ENCODE peak calls at places on chromosome 12, in ten cellular contexts. One of them, this sample, is unnamed.

GRCh38 chr12:95859344-95859816 is 628 bp downstream of the SNRPF start:
- DNase-seq in RWPE1: peak
- DNase-seq in mesothelial cell of epicardium: no peak
- DNase-seq in progenitor cell of endocrine pancreas: no peak
- DNase-seq in activated CD4-positive, alpha-beta T cell treated with anti-CD3 and anti-CD28 coated beads, Interleukin-2, amount 10 ng/mL, durations not matched to agents 7 days and 5 days: peak
- DNase-seq in HTR-8/SVneo: no peak
- DNase-seq in GM04504: no peak
- DNase-seq in astrocyte of the cerebellum: no peak
- DNase-seq in NCI-H526 treated with DMSO at 0.1 percent for 48 hours: peak
- DNase-seq in T-helper 2 cell: no peak
- DNase-seq in this sample: no peak

GRCh38 chr12:76083761-76084276 is 666 bp downstream of the NAP1L1 start:
- DNase-seq in progenitor cell of endocrine pancreas: peak
- DNase-seq in T-helper 2 cell: peak
- DNase-seq in mesothelial cell of epicardium: peak
- DNase-seq in NCI-H526 treated with DMSO at 0.1 percent for 48 hours: peak
- DNase-seq in RWPE1: peak
- DNase-seq in GM04504: no peak
- DNase-seq in HTR-8/SVneo: peak
- DNase-seq in astrocyte of the cerebellum: peak
- DNase-seq in activated CD4-positive, alpha-beta T cell treated with anti-CD3 and anti-CD28 coated beads, Interleukin-2, amount 10 ng/mL, durations not matched to agents 7 days and 5 days: peak
- DNase-seq in this sample: peak

GRCh38 chr12:89745286-89745685 is 36.6 kb upstream of the ATP2B1 start:
- DNase-seq in RWPE1: no peak
- DNase-seq in GM04504: no peak
- DNase-seq in HTR-8/SVneo: no peak
- DNase-seq in progenitor cell of endocrine pancreas: no peak
- DNase-seq in mesothelial cell of epicardium: no peak
- DNase-seq in activated CD4-positive, alpha-beta T cell treated with anti-CD3 and anti-CD28 coated beads, Interleukin-2, amount 10 ng/mL, durations not matched to agents 7 days and 5 days: no peak
- DNase-seq in NCI-H526 treated with DMSO at 0.1 percent for 48 hours: no peak
- DNase-seq in astrocyte of the cerebellum: no peak
- DNase-seq in T-helper 2 cell: no peak
- DNase-seq in this sample: no peak

GRCh38 chr12:53214687-53215455 is 7.8 kb upstream of the ITGB7 start:
- DNase-seq in RWPE1: no peak
- DNase-seq in T-helper 2 cell: no peak
- DNase-seq in progenitor cell of endocrine pancreas: no peak
- DNase-seq in GM04504: no peak
- DNase-seq in activated CD4-positive, alpha-beta T cell treated with anti-CD3 and anti-CD28 coated beads, Interleukin-2, amount 10 ng/mL, durations not matched to agents 7 days and 5 days: no peak
- DNase-seq in HTR-8/SVneo: no peak
- DNase-seq in NCI-H526 treated with DMSO at 0.1 percent for 48 hours: no peak
- DNase-seq in astrocyte of the cerebellum: no peak
- DNase-seq in mesothelial cell of epicardium: no peak
- DNase-seq in this sample: no peak

GRCh38 chr12:91355150-91356006 is 172.8 kb upstream of the DCN start:
- DNase-seq in NCI-H526 treated with DMSO at 0.1 percent for 48 hours: peak
- DNase-seq in RWPE1: peak
- DNase-seq in activated CD4-positive, alpha-beta T cell treated with anti-CD3 and anti-CD28 coated beads, Interleukin-2, amount 10 ng/mL, durations not matched to agents 7 days and 5 days: peak
- DNase-seq in T-helper 2 cell: peak
- DNase-seq in mesothelial cell of epicardium: peak
- DNase-seq in progenitor cell of endocrine pancreas: peak
- DNase-seq in HTR-8/SVneo: peak
- DNase-seq in GM04504: peak
- DNase-seq in astrocyte of the cerebellum: peak
- DNase-seq in this sample: peak

GRCh38 chr12:1474567-1475153 is 119.7 kb downstream of the FBXL14 start:
- DNase-seq in HTR-8/SVneo: peak
- DNase-seq in T-helper 2 cell: no peak
- DNase-seq in RWPE1: peak
- DNase-seq in mesothelial cell of epicardium: peak
- DNase-seq in astrocyte of the cerebellum: peak
- DNase-seq in activated CD4-positive, alpha-beta T cell treated with anti-CD3 and anti-CD28 coated beads, Interleukin-2, amount 10 ng/mL, durations not matched to agents 7 days and 5 days: no peak
- DNase-seq in GM04504: peak
- DNase-seq in progenitor cell of endocrine pancreas: no peak
- DNase-seq in NCI-H526 treated with DMSO at 0.1 percent for 48 hours: no peak
- DNase-seq in this sample: no peak

GRCh38 chr12:130647814-130648213 is 68.3 kb downstream of the RIMBP2 start:
- DNase-seq in mesothelial cell of epicardium: no peak
- DNase-seq in HTR-8/SVneo: no peak
- DNase-seq in NCI-H526 treated with DMSO at 0.1 percent for 48 hours: no peak
- DNase-seq in GM04504: no peak
- DNase-seq in activated CD4-positive, alpha-beta T cell treated with anti-CD3 and anti-CD28 coated beads, Interleukin-2, amount 10 ng/mL, durations not matched to agents 7 days and 5 days: no peak
- DNase-seq in T-helper 2 cell: no peak
- DNase-seq in progenitor cell of endocrine pancreas: no peak
- DNase-seq in astrocyte of the cerebellum: no peak
- DNase-seq in RWPE1: no peak
- DNase-seq in this sample: no peak

GRCh38 chr12:119910586-119910985 is 33.5 kb upstream of the CIT start:
- DNase-seq in GM04504: no peak
- DNase-seq in RWPE1: no peak
- DNase-seq in progenitor cell of endocrine pancreas: no peak
- DNase-seq in HTR-8/SVneo: no peak
- DNase-seq in mesothelial cell of epicardium: no peak
- DNase-seq in activated CD4-positive, alpha-beta T cell treated with anti-CD3 and anti-CD28 coated beads, Interleukin-2, amount 10 ng/mL, durations not matched to agents 7 days and 5 days: no peak
- DNase-seq in astrocyte of the cerebellum: no peak
- DNase-seq in NCI-H526 treated with DMSO at 0.1 percent for 48 hours: no peak
- DNase-seq in T-helper 2 cell: no peak
- DNase-seq in this sample: no peak

GRCh38 chr12:131459666-131460365 is 251.1 kb upstream of the SFSWAP start:
- DNase-seq in NCI-H526 treated with DMSO at 0.1 percent for 48 hours: no peak
- DNase-seq in progenitor cell of endocrine pancreas: no peak
- DNase-seq in HTR-8/SVneo: no peak
- DNase-seq in mesothelial cell of epicardium: peak
- DNase-seq in astrocyte of the cerebellum: no peak
- DNase-seq in activated CD4-positive, alpha-beta T cell treated with anti-CD3 and anti-CD28 coated beads, Interleukin-2, amount 10 ng/mL, durations not matched to agents 7 days and 5 days: no peak
- DNase-seq in T-helper 2 cell: no peak
- DNase-seq in RWPE1: no peak
- DNase-seq in GM04504: no peak
- DNase-seq in this sample: no peak

GRCh38 chr12:48985475-48985897 is 7.4 kb downstream of the WNT1 start:
- DNase-seq in mesothelial cell of epicardium: no peak
- DNase-seq in progenitor cell of endocrine pancreas: no peak
- DNase-seq in activated CD4-positive, alpha-beta T cell treated with anti-CD3 and anti-CD28 coated beads, Interleukin-2, amount 10 ng/mL, durations not matched to agents 7 days and 5 days: no peak
- DNase-seq in RWPE1: no peak
- DNase-seq in T-helper 2 cell: no peak
- DNase-seq in astrocyte of the cerebellum: no peak
- DNase-seq in GM04504: no peak
- DNase-seq in HTR-8/SVneo: no peak
- DNase-seq in NCI-H526 treated with DMSO at 0.1 percent for 48 hours: no peak
- DNase-seq in this sample: no peak

GRCh38 chr12:109250523-109250922 is 58.6 kb downstream of the FOXN4 start:
- DNase-seq in GM04504: no peak
- DNase-seq in activated CD4-positive, alpha-beta T cell treated with anti-CD3 and anti-CD28 coated beads, Interleukin-2, amount 10 ng/mL, durations not matched to agents 7 days and 5 days: no peak
- DNase-seq in mesothelial cell of epicardium: no peak
- DNase-seq in HTR-8/SVneo: no peak
- DNase-seq in NCI-H526 treated with DMSO at 0.1 percent for 48 hours: no peak
- DNase-seq in T-helper 2 cell: no peak
- DNase-seq in RWPE1: no peak
- DNase-seq in progenitor cell of endocrine pancreas: no peak
- DNase-seq in astrocyte of the cerebellum: no peak
- DNase-seq in this sample: no peak

GRCh38 chr12:45745861-45746277 is 16.4 kb downstream of the ARID2 start:
- DNase-seq in GM04504: no peak
- DNase-seq in RWPE1: no peak
- DNase-seq in activated CD4-positive, alpha-beta T cell treated with anti-CD3 and anti-CD28 coated beads, Interleukin-2, amount 10 ng/mL, durations not matched to agents 7 days and 5 days: no peak
- DNase-seq in mesothelial cell of epicardium: no peak
- DNase-seq in progenitor cell of endocrine pancreas: no peak
- DNase-seq in HTR-8/SVneo: peak
- DNase-seq in astrocyte of the cerebellum: no peak
- DNase-seq in NCI-H526 treated with DMSO at 0.1 percent for 48 hours: no peak
- DNase-seq in T-helper 2 cell: no peak
- DNase-seq in this sample: no peak

GRCh38 chr12:5088586-5089264 is 45.0 kb downstream of the KCNA5 start:
- DNase-seq in progenitor cell of endocrine pancreas: no peak
- DNase-seq in activated CD4-positive, alpha-beta T cell treated with anti-CD3 and anti-CD28 coated beads, Interleukin-2, amount 10 ng/mL, durations not matched to agents 7 days and 5 days: no peak
- DNase-seq in mesothelial cell of epicardium: no peak
- DNase-seq in T-helper 2 cell: no peak
- DNase-seq in astrocyte of the cerebellum: no peak
- DNase-seq in HTR-8/SVneo: no peak
- DNase-seq in NCI-H526 treated with DMSO at 0.1 percent for 48 hours: no peak
- DNase-seq in RWPE1: no peak
- DNase-seq in GM04504: peak
- DNase-seq in this sample: no peak

GRCh38 chr12:25653487-25654175 is 100.5 kb upstream of the LMNTD1 start:
- DNase-seq in activated CD4-positive, alpha-beta T cell treated with anti-CD3 and anti-CD28 coated beads, Interleukin-2, amount 10 ng/mL, durations not matched to agents 7 days and 5 days: no peak
- DNase-seq in astrocyte of the cerebellum: no peak
- DNase-seq in T-helper 2 cell: no peak
- DNase-seq in RWPE1: no peak
- DNase-seq in HTR-8/SVneo: no peak
- DNase-seq in GM04504: no peak
- DNase-seq in mesothelial cell of epicardium: no peak
- DNase-seq in NCI-H526 treated with DMSO at 0.1 percent for 48 hours: no peak
- DNase-seq in progenitor cell of endocrine pancreas: no peak
- DNase-seq in this sample: no peak

GRCh38 chr12:57244306-57244696 is 6.7 kb downstream of the STAC3 start:
- DNase-seq in GM04504: no peak
- DNase-seq in activated CD4-positive, alpha-beta T cell treated with anti-CD3 and anti-CD28 coated beads, Interleukin-2, amount 10 ng/mL, durations not matched to agents 7 days and 5 days: no peak
- DNase-seq in RWPE1: no peak
- DNase-seq in NCI-H526 treated with DMSO at 0.1 percent for 48 hours: no peak
- DNase-seq in progenitor cell of endocrine pancreas: no peak
- DNase-seq in astrocyte of the cerebellum: no peak
- DNase-seq in T-helper 2 cell: no peak
- DNase-seq in mesothelial cell of epicardium: no peak
- DNase-seq in HTR-8/SVneo: no peak
- DNase-seq in this sample: no peak

GRCh38 chr12:121536058-121536928 is 44.5 kb downstream of the KDM2B start:
- DNase-seq in GM04504: peak
- DNase-seq in T-helper 2 cell: peak
- DNase-seq in activated CD4-positive, alpha-beta T cell treated with anti-CD3 and anti-CD28 coated beads, Interleukin-2, amount 10 ng/mL, durations not matched to agents 7 days and 5 days: peak
- DNase-seq in NCI-H526 treated with DMSO at 0.1 percent for 48 hours: peak
- DNase-seq in astrocyte of the cerebellum: peak
- DNase-seq in mesothelial cell of epicardium: peak
- DNase-seq in HTR-8/SVneo: peak
- DNase-seq in progenitor cell of endocrine pancreas: peak
- DNase-seq in RWPE1: no peak
- DNase-seq in this sample: peak

GRCh38 chr12:52267266-52267665 is 7.2 kb upstream of the KRT86 start:
- DNase-seq in progenitor cell of endocrine pancreas: no peak
- DNase-seq in T-helper 2 cell: no peak
- DNase-seq in mesothelial cell of epicardium: no peak
- DNase-seq in astrocyte of the cerebellum: no peak
- DNase-seq in HTR-8/SVneo: no peak
- DNase-seq in RWPE1: no peak
- DNase-seq in NCI-H526 treated with DMSO at 0.1 percent for 48 hours: no peak
- DNase-seq in activated CD4-positive, alpha-beta T cell treated with anti-CD3 and anti-CD28 coated beads, Interleukin-2, amount 10 ng/mL, durations not matched to agents 7 days and 5 days: no peak
- DNase-seq in GM04504: no peak
- DNase-seq in this sample: no peak

GRCh38 chr12:75747572-75747995 is 236.2 kb upstream of the KRR1 start:
- DNase-seq in RWPE1: no peak
- DNase-seq in T-helper 2 cell: no peak
- DNase-seq in HTR-8/SVneo: no peak
- DNase-seq in astrocyte of the cerebellum: no peak
- DNase-seq in progenitor cell of endocrine pancreas: no peak
- DNase-seq in activated CD4-positive, alpha-beta T cell treated with anti-CD3 and anti-CD28 coated beads, Interleukin-2, amount 10 ng/mL, durations not matched to agents 7 days and 5 days: no peak
- DNase-seq in GM04504: peak
- DNase-seq in NCI-H526 treated with DMSO at 0.1 percent for 48 hours: no peak
- DNase-seq in mesothelial cell of epicardium: no peak
- DNase-seq in this sample: no peak

GRCh38 chr12:2801044-2801783 is 6.4 kb downstream of the FKBP4 start:
- DNase-seq in GM04504: no peak
- DNase-seq in mesothelial cell of epicardium: no peak
- DNase-seq in progenitor cell of endocrine pancreas: no peak
- DNase-seq in HTR-8/SVneo: no peak
- DNase-seq in astrocyte of the cerebellum: no peak
- DNase-seq in T-helper 2 cell: no peak
- DNase-seq in activated CD4-positive, alpha-beta T cell treated with anti-CD3 and anti-CD28 coated beads, Interleukin-2, amount 10 ng/mL, durations not matched to agents 7 days and 5 days: no peak
- DNase-seq in NCI-H526 treated with DMSO at 0.1 percent for 48 hours: no peak
- DNase-seq in RWPE1: no peak
- DNase-seq in this sample: no peak

GRCh38 chr12:132170094-132170636 is 25.9 kb downstream of the NOC4L start:
- DNase-seq in progenitor cell of endocrine pancreas: no peak
- DNase-seq in T-helper 2 cell: no peak
- DNase-seq in NCI-H526 treated with DMSO at 0.1 percent for 48 hours: no peak
- DNase-seq in mesothelial cell of epicardium: no peak
- DNase-seq in activated CD4-positive, alpha-beta T cell treated with anti-CD3 and anti-CD28 coated beads, Interleukin-2, amount 10 ng/mL, durations not matched to agents 7 days and 5 days: no peak
- DNase-seq in astrocyte of the cerebellum: peak
- DNase-seq in GM04504: peak
- DNase-seq in HTR-8/SVneo: peak
- DNase-seq in RWPE1: peak
- DNase-seq in this sample: no peak

GRCh38 chr12:11798856-11799530 is 149.5 kb downstream of the ETV6 start:
- DNase-seq in progenitor cell of endocrine pancreas: no peak
- DNase-seq in astrocyte of the cerebellum: peak
- DNase-seq in mesothelial cell of epicardium: no peak
- DNase-seq in NCI-H526 treated with DMSO at 0.1 percent for 48 hours: no peak
- DNase-seq in GM04504: peak
- DNase-seq in T-helper 2 cell: no peak
- DNase-seq in RWPE1: peak
- DNase-seq in HTR-8/SVneo: peak
- DNase-seq in activated CD4-positive, alpha-beta T cell treated with anti-CD3 and anti-CD28 coated beads, Interleukin-2, amount 10 ng/mL, durations not matched to agents 7 days and 5 days: no peak
- DNase-seq in this sample: no peak

GRCh38 chr12:52434760-52435530 is 774 bp upstream of the KRT75 start:
- DNase-seq in T-helper 2 cell: no peak
- DNase-seq in astrocyte of the cerebellum: no peak
- DNase-seq in progenitor cell of endocrine pancreas: no peak
- DNase-seq in HTR-8/SVneo: no peak
- DNase-seq in NCI-H526 treated with DMSO at 0.1 percent for 48 hours: no peak
- DNase-seq in GM04504: no peak
- DNase-seq in mesothelial cell of epicardium: no peak
- DNase-seq in RWPE1: no peak
- DNase-seq in activated CD4-positive, alpha-beta T cell treated with anti-CD3 and anti-CD28 coated beads, Interleukin-2, amount 10 ng/mL, durations not matched to agents 7 days and 5 days: no peak
- DNase-seq in this sample: no peak

GRCh38 chr12:65603428-65604351 is 220.6 kb upstream of the HMGA2 start:
- DNase-seq in HTR-8/SVneo: peak
- DNase-seq in GM04504: peak
- DNase-seq in progenitor cell of endocrine pancreas: no peak
- DNase-seq in astrocyte of the cerebellum: peak
- DNase-seq in RWPE1: peak
- DNase-seq in activated CD4-positive, alpha-beta T cell treated with anti-CD3 and anti-CD28 coated beads, Interleukin-2, amount 10 ng/mL, durations not matched to agents 7 days and 5 days: no peak
- DNase-seq in NCI-H526 treated with DMSO at 0.1 percent for 48 hours: no peak
- DNase-seq in mesothelial cell of epicardium: no peak
- DNase-seq in T-helper 2 cell: no peak
- DNase-seq in this sample: no peak